ENCODE peak calls at places on chromosomes 2 and 18, in seven cellular contexts. One of them, this sample, is unnamed.
A peak's percentile ranks its signal among the peaks of the same experiment; 100 is the strongest.

GRCh38 chr2:69007169-69007568 is 5.8 kb upstream of the ANTXR1 start:
- DNase-seq in bronchial epithelial cell: no peak
- DNase-seq in T-helper 9 cell: no peak
- DNase-seq in left lobe of liver: no peak
- DNase-seq in H7: no peak
- DNase-seq in EH: peak; percentile 22
- DNase-seq in CD8-positive, alpha-beta T cell: no peak
- DNase-seq in this sample: no peak

GRCh38 chr18:75070235-75070624 is 138.7 kb downstream of the PTGR3 start:
- DNase-seq in H7: no peak
- DNase-seq in T-helper 9 cell: no peak
- DNase-seq in CD8-positive, alpha-beta T cell: no peak
- DNase-seq in bronchial epithelial cell: no peak
- DNase-seq in left lobe of liver: no peak
- DNase-seq in EH: no peak
- DNase-seq in this sample: no peak

GRCh38 chr18:55665506-55665905 is 77.5 kb upstream of the TCF4 start:
- DNase-seq in T-helper 9 cell: no peak
- DNase-seq in bronchial epithelial cell: no peak
- DNase-seq in left lobe of liver: no peak
- DNase-seq in CD8-positive, alpha-beta T cell: no peak
- DNase-seq in EH: no peak
- DNase-seq in H7: no peak
- DNase-seq in this sample: no peak

GRCh38 chr2:140786585-140786984 is 1344.2 kb downstream of the LRP1B start:
- DNase-seq in left lobe of liver: no peak
- DNase-seq in H7: no peak
- DNase-seq in CD8-positive, alpha-beta T cell: no peak
- DNase-seq in bronchial epithelial cell: no peak
- DNase-seq in T-helper 9 cell: no peak
- DNase-seq in EH: no peak
- DNase-seq in this sample: no peak

GRCh38 chr2:167880415-167880814 is 367.0 kb downstream of the STK39 start:
- DNase-seq in T-helper 9 cell: no peak
- DNase-seq in H7: no peak
- DNase-seq in left lobe of liver: no peak
- DNase-seq in EH: no peak
- DNase-seq in CD8-positive, alpha-beta T cell: no peak
- DNase-seq in bronchial epithelial cell: no peak
- DNase-seq in this sample: no peak

GRCh38 chr2:10282621-10283105 is 20.0 kb upstream of the HPCAL1 start:
- DNase-seq in bronchial epithelial cell: no peak
- DNase-seq in H7: no peak
- DNase-seq in left lobe of liver: no peak
- DNase-seq in CD8-positive, alpha-beta T cell: no peak
- DNase-seq in T-helper 9 cell: no peak
- DNase-seq in EH: no peak
- DNase-seq in this sample: no peak

GRCh38 chr2:221034973-221035372 is 537.1 kb downstream of the EPHA4 start:
- DNase-seq in EH: no peak
- DNase-seq in left lobe of liver: no peak
- DNase-seq in H7: no peak
- DNase-seq in CD8-positive, alpha-beta T cell: no peak
- DNase-seq in bronchial epithelial cell: no peak
- DNase-seq in T-helper 9 cell: no peak
- DNase-seq in this sample: no peak

GRCh38 chr2:118882693-118883336 is 35.4 kb upstream of the EN1 start:
- DNase-seq in CD8-positive, alpha-beta T cell: peak; percentile 40
- DNase-seq in bronchial epithelial cell: peak; percentile 58
- DNase-seq in left lobe of liver: peak; percentile 66
- DNase-seq in T-helper 9 cell: peak; percentile 42
- DNase-seq in EH: peak; percentile 55
- DNase-seq in H7: peak; percentile 39
- DNase-seq in this sample: peak; percentile 71

GRCh38 chr18:13019301-13019700 is 28.1 kb downstream of the CEP192 start:
- DNase-seq in bronchial epithelial cell: peak; percentile 97
- DNase-seq in EH: no peak
- DNase-seq in T-helper 9 cell: no peak
- DNase-seq in H7: no peak
- DNase-seq in CD8-positive, alpha-beta T cell: no peak
- DNase-seq in left lobe of liver: no peak
- DNase-seq in this sample: no peak

GRCh38 chr2:74317696-74318095 is 25.5 kb downstream of the SLC4A5 start:
- DNase-seq in CD8-positive, alpha-beta T cell: no peak
- DNase-seq in left lobe of liver: no peak
- DNase-seq in H7: no peak
- DNase-seq in EH: no peak
- DNase-seq in T-helper 9 cell: no peak
- DNase-seq in bronchial epithelial cell: no peak
- DNase-seq in this sample: no peak

GRCh38 chr2:239910851-239911629 is 114.1 kb downstream of the NDUFA10 start:
- DNase-seq in T-helper 9 cell: no peak
- DNase-seq in H7: peak; percentile 30
- DNase-seq in left lobe of liver: no peak
- DNase-seq in bronchial epithelial cell: peak; percentile 4
- DNase-seq in CD8-positive, alpha-beta T cell: no peak
- DNase-seq in EH: no peak
- DNase-seq in this sample: peak; percentile 53

GRCh38 chr2:9107168-9108025 is 99.2 kb upstream of the ASAP2 start:
- DNase-seq in bronchial epithelial cell: peak; percentile 75
- DNase-seq in left lobe of liver: no peak
- DNase-seq in H7: no peak
- DNase-seq in EH: no peak
- DNase-seq in T-helper 9 cell: no peak
- DNase-seq in CD8-positive, alpha-beta T cell: no peak
- DNase-seq in this sample: peak; percentile 71

GRCh38 chr2:21422050-21422449 is 298.3 kb downstream of the TDRD15 start:
- DNase-seq in H7: peak; percentile 68
- DNase-seq in EH: peak; percentile 21
- DNase-seq in CD8-positive, alpha-beta T cell: no peak
- DNase-seq in bronchial epithelial cell: no peak
- DNase-seq in left lobe of liver: no peak
- DNase-seq in T-helper 9 cell: no peak
- DNase-seq in this sample: no peak

GRCh38 chr2:118459425-118459824 is 371.2 kb downstream of the INSIG2 start:
- DNase-seq in H7: no peak
- DNase-seq in T-helper 9 cell: no peak
- DNase-seq in bronchial epithelial cell: no peak
- DNase-seq in left lobe of liver: no peak
- DNase-seq in EH: no peak
- DNase-seq in CD8-positive, alpha-beta T cell: no peak
- DNase-seq in this sample: no peak

GRCh38 chr2:134231965-134232340 is 21.9 kb upstream of the MGAT5 start:
- DNase-seq in H7: no peak
- DNase-seq in left lobe of liver: no peak
- DNase-seq in bronchial epithelial cell: no peak
- DNase-seq in T-helper 9 cell: no peak
- DNase-seq in CD8-positive, alpha-beta T cell: no peak
- DNase-seq in EH: peak; percentile 90
- DNase-seq in this sample: no peak

GRCh38 chr18:76983184-76983583 is 149.4 kb downstream of the MBP start:
- DNase-seq in EH: peak; percentile 71
- DNase-seq in bronchial epithelial cell: peak; percentile 92
- DNase-seq in H7: peak; percentile 95
- DNase-seq in left lobe of liver: peak; percentile 86
- DNase-seq in T-helper 9 cell: peak; percentile 82
- DNase-seq in CD8-positive, alpha-beta T cell: peak; percentile 72
- DNase-seq in this sample: peak; percentile 86

GRCh38 chr2:8176837-8177236 is 505.0 kb upstream of the ID2 start:
- DNase-seq in left lobe of liver: no peak
- DNase-seq in EH: no peak
- DNase-seq in T-helper 9 cell: no peak
- DNase-seq in bronchial epithelial cell: no peak
- DNase-seq in CD8-positive, alpha-beta T cell: no peak
- DNase-seq in H7: no peak
- DNase-seq in this sample: no peak

GRCh38 chr2:30022444-30023071 is 101.2 kb upstream of the ALK start:
- DNase-seq in H7: no peak
- DNase-seq in CD8-positive, alpha-beta T cell: no peak
- DNase-seq in bronchial epithelial cell: no peak
- DNase-seq in T-helper 9 cell: no peak
- DNase-seq in EH: no peak
- DNase-seq in left lobe of liver: no peak
- DNase-seq in this sample: no peak

GRCh38 chr2:97645112-97645699 is 656 bp upstream of the COX5B start:
- DNase-seq in H7: peak; percentile 66
- DNase-seq in T-helper 9 cell: no peak
- DNase-seq in left lobe of liver: no peak
- DNase-seq in EH: peak; percentile 26
- DNase-seq in CD8-positive, alpha-beta T cell: no peak
- DNase-seq in bronchial epithelial cell: peak; percentile 8
- DNase-seq in this sample: no peak

GRCh38 chr18:34866739-34867138 is 156.6 kb downstream of the DTNA start:
- DNase-seq in EH: peak; percentile 11
- DNase-seq in T-helper 9 cell: no peak
- DNase-seq in left lobe of liver: no peak
- DNase-seq in bronchial epithelial cell: no peak
- DNase-seq in CD8-positive, alpha-beta T cell: no peak
- DNase-seq in H7: peak; percentile 52
- DNase-seq in this sample: no peak

GRCh38 chr2:110853516-110853915 is 121.1 kb downstream of the ACOXL start:
- DNase-seq in EH: peak; percentile 15
- DNase-seq in T-helper 9 cell: peak; percentile 15
- DNase-seq in left lobe of liver: no peak
- DNase-seq in H7: no peak
- DNase-seq in CD8-positive, alpha-beta T cell: no peak
- DNase-seq in bronchial epithelial cell: peak; percentile 42
- DNase-seq in this sample: no peak

GRCh38 chr2:32824415-32824814 is 122.3 kb upstream of the LTBP1 start:
- DNase-seq in T-helper 9 cell: no peak
- DNase-seq in H7: no peak
- DNase-seq in left lobe of liver: no peak
- DNase-seq in EH: no peak
- DNase-seq in CD8-positive, alpha-beta T cell: no peak
- DNase-seq in bronchial epithelial cell: no peak
- DNase-seq in this sample: no peak

GRCh38 chr2:219571311-219572236 is at the start of gene OBSL1:
- DNase-seq in EH: peak; percentile 83
- DNase-seq in CD8-positive, alpha-beta T cell: no peak
- DNase-seq in H7: peak; percentile 98
- DNase-seq in T-helper 9 cell: no peak
- DNase-seq in bronchial epithelial cell: peak; percentile 77
- DNase-seq in left lobe of liver: peak; percentile 62
- DNase-seq in this sample: peak; percentile 74

GRCh38 chr2:134819334-134819733 is 19.1 kb upstream of the ACMSD start:
- DNase-seq in CD8-positive, alpha-beta T cell: no peak
- DNase-seq in EH: peak; percentile 49
- DNase-seq in left lobe of liver: no peak
- DNase-seq in T-helper 9 cell: no peak
- DNase-seq in H7: no peak
- DNase-seq in bronchial epithelial cell: peak; percentile 98
- DNase-seq in this sample: no peak

GRCh38 chr2:226247289-226248275 is 552.0 kb downstream of the IRS1 start:
- DNase-seq in left lobe of liver: no peak
- DNase-seq in T-helper 9 cell: no peak
- DNase-seq in H7: no peak
- DNase-seq in bronchial epithelial cell: peak; percentile 84
- DNase-seq in CD8-positive, alpha-beta T cell: no peak
- DNase-seq in EH: peak; percentile 52
- DNase-seq in this sample: no peak

GRCh38 chr2:224220581-224221255 is 181.2 kb downstream of the FAM124B start:
- DNase-seq in CD8-positive, alpha-beta T cell: no peak
- DNase-seq in T-helper 9 cell: no peak
- DNase-seq in bronchial epithelial cell: peak; percentile 68
- DNase-seq in H7: no peak
- DNase-seq in EH: peak; percentile 73
- DNase-seq in left lobe of liver: no peak
- DNase-seq in this sample: no peak

GRCh38 chr2:218476676-218477075 is 57.8 kb downstream of the VIL1 start:
- DNase-seq in bronchial epithelial cell: no peak
- DNase-seq in left lobe of liver: no peak
- DNase-seq in T-helper 9 cell: no peak
- DNase-seq in EH: peak; percentile 31
- DNase-seq in H7: no peak
- DNase-seq in CD8-positive, alpha-beta T cell: no peak
- DNase-seq in this sample: no peak

GRCh38 chr2:20520128-20520527 is 73.3 kb downstream of the RHOB start:
- DNase-seq in bronchial epithelial cell: no peak
- DNase-seq in EH: no peak
- DNase-seq in T-helper 9 cell: no peak
- DNase-seq in CD8-positive, alpha-beta T cell: no peak
- DNase-seq in H7: no peak
- DNase-seq in left lobe of liver: no peak
- DNase-seq in this sample: no peak

GRCh38 chr18:69951182-69951581 is 3.5 kb upstream of the CD226 start:
- DNase-seq in CD8-positive, alpha-beta T cell: no peak
- DNase-seq in EH: peak; percentile 84
- DNase-seq in bronchial epithelial cell: no peak
- DNase-seq in left lobe of liver: no peak
- DNase-seq in H7: no peak
- DNase-seq in T-helper 9 cell: no peak
- DNase-seq in this sample: no peak

GRCh38 chr2:3492951-3493609 is 26.3 kb downstream of the ADI1 start:
- DNase-seq in T-helper 9 cell: no peak
- DNase-seq in left lobe of liver: peak; percentile 41
- DNase-seq in H7: peak; percentile 51
- DNase-seq in CD8-positive, alpha-beta T cell: no peak
- DNase-seq in bronchial epithelial cell: peak; percentile 16
- DNase-seq in EH: peak; percentile 74
- DNase-seq in this sample: peak; percentile 62

GRCh38 chr18:63342206-63342605 is 22.6 kb upstream of the BCL2 start:
- DNase-seq in EH: peak; percentile 27
- DNase-seq in H7: peak; percentile 72
- DNase-seq in left lobe of liver: no peak
- DNase-seq in T-helper 9 cell: no peak
- DNase-seq in bronchial epithelial cell: peak; percentile 18
- DNase-seq in CD8-positive, alpha-beta T cell: no peak
- DNase-seq in this sample: no peak